ENCODE peak calls at places on chromosomes 12 and 14, in nine cellular contexts. One of them, this sample, is unnamed.

GRCh38 chr14:52327374-52328226 is 13.5 kb downstream of the PTGER2 start:
- DNase-seq in myocyte: no peak
- DNase-seq in stimulated activated CD4-positive, alpha-beta T cell treated with anti-CD3 and anti-CD28 coated beads, Interleukin-12 subunit alpha, Interleukin-12 subunit beta, amount 100 ng/mL, for 4 hours: no peak
- DNase-seq in GM03348: no peak
- DNase-seq in activated gamma-delta T cell treated with anti-CD3 and anti-CD28 coated beads, Interleukin-2, amount 50 U/mL, for 16 hours: no peak
- DNase-seq in NT2/D1: no peak
- DNase-seq in neural crest cell: no peak
- DNase-seq in GM13977: no peak
- DNase-seq in SW 1271: no peak
- DNase-seq in this sample: no peak

GRCh38 chr12:96201272-96202227 is 7.4 kb downstream of the ELK3 start:
- DNase-seq in myocyte: no peak
- DNase-seq in stimulated activated CD4-positive, alpha-beta T cell treated with anti-CD3 and anti-CD28 coated beads, Interleukin-12 subunit alpha, Interleukin-12 subunit beta, amount 100 ng/mL, for 4 hours: no peak
- DNase-seq in GM03348: no peak
- DNase-seq in activated gamma-delta T cell treated with anti-CD3 and anti-CD28 coated beads, Interleukin-2, amount 50 U/mL, for 16 hours: no peak
- DNase-seq in NT2/D1: no peak
- DNase-seq in neural crest cell: no peak
- DNase-seq in GM13977: no peak
- DNase-seq in SW 1271: no peak
- DNase-seq in this sample: no peak

GRCh38 chr12:12091977-12092663 is 21.4 kb downstream of the BCL2L14 start:
- DNase-seq in myocyte: no peak
- DNase-seq in stimulated activated CD4-positive, alpha-beta T cell treated with anti-CD3 and anti-CD28 coated beads, Interleukin-12 subunit alpha, Interleukin-12 subunit beta, amount 100 ng/mL, for 4 hours: no peak
- DNase-seq in GM03348: no peak
- DNase-seq in activated gamma-delta T cell treated with anti-CD3 and anti-CD28 coated beads, Interleukin-2, amount 50 U/mL, for 16 hours: no peak
- DNase-seq in NT2/D1: no peak
- DNase-seq in neural crest cell: no peak
- DNase-seq in GM13977: no peak
- DNase-seq in SW 1271: no peak
- DNase-seq in this sample: no peak

GRCh38 chr12:52049286-52049685 is 2.0 kb upstream of the NR4A1 start:
- DNase-seq in myocyte: no peak
- DNase-seq in stimulated activated CD4-positive, alpha-beta T cell treated with anti-CD3 and anti-CD28 coated beads, Interleukin-12 subunit alpha, Interleukin-12 subunit beta, amount 100 ng/mL, for 4 hours: no peak
- DNase-seq in GM03348: no peak
- DNase-seq in activated gamma-delta T cell treated with anti-CD3 and anti-CD28 coated beads, Interleukin-2, amount 50 U/mL, for 16 hours: no peak
- DNase-seq in NT2/D1: no peak
- DNase-seq in neural crest cell: no peak
- DNase-seq in GM13977: no peak
- DNase-seq in SW 1271: no peak
- DNase-seq in this sample: no peak

GRCh38 chr12:111390894-111391293 is 14.8 kb upstream of the SH2B3 start:
- DNase-seq in myocyte: no peak
- DNase-seq in stimulated activated CD4-positive, alpha-beta T cell treated with anti-CD3 and anti-CD28 coated beads, Interleukin-12 subunit alpha, Interleukin-12 subunit beta, amount 100 ng/mL, for 4 hours: no peak
- DNase-seq in GM03348: no peak
- DNase-seq in activated gamma-delta T cell treated with anti-CD3 and anti-CD28 coated beads, Interleukin-2, amount 50 U/mL, for 16 hours: no peak
- DNase-seq in NT2/D1: no peak
- DNase-seq in neural crest cell: no peak
- DNase-seq in GM13977: no peak
- DNase-seq in SW 1271: no peak
- DNase-seq in this sample: no peak

GRCh38 chr14:68968051-68968450 is 11.1 kb downstream of the ACTN1 start:
- DNase-seq in myocyte: no peak
- DNase-seq in stimulated activated CD4-positive, alpha-beta T cell treated with anti-CD3 and anti-CD28 coated beads, Interleukin-12 subunit alpha, Interleukin-12 subunit beta, amount 100 ng/mL, for 4 hours: peak
- DNase-seq in GM03348: no peak
- DNase-seq in activated gamma-delta T cell treated with anti-CD3 and anti-CD28 coated beads, Interleukin-2, amount 50 U/mL, for 16 hours: peak
- DNase-seq in NT2/D1: no peak
- DNase-seq in neural crest cell: no peak
- DNase-seq in GM13977: no peak
- DNase-seq in SW 1271: no peak
- DNase-seq in this sample: no peak

GRCh38 chr14:104390941-104391901 is 188.3 kb upstream of the C14orf180 start:
- DNase-seq in myocyte: no peak
- DNase-seq in stimulated activated CD4-positive, alpha-beta T cell treated with anti-CD3 and anti-CD28 coated beads, Interleukin-12 subunit alpha, Interleukin-12 subunit beta, amount 100 ng/mL, for 4 hours: no peak
- DNase-seq in GM03348: no peak
- DNase-seq in activated gamma-delta T cell treated with anti-CD3 and anti-CD28 coated beads, Interleukin-2, amount 50 U/mL, for 16 hours: no peak
- DNase-seq in NT2/D1: no peak
- DNase-seq in neural crest cell: no peak
- DNase-seq in GM13977: no peak
- DNase-seq in SW 1271: no peak
- DNase-seq in this sample: no peak

GRCh38 chr12:126747530-126748149 is 1519.3 kb upstream of the TMEM132C start:
- DNase-seq in myocyte: peak
- DNase-seq in stimulated activated CD4-positive, alpha-beta T cell treated with anti-CD3 and anti-CD28 coated beads, Interleukin-12 subunit alpha, Interleukin-12 subunit beta, amount 100 ng/mL, for 4 hours: peak
- DNase-seq in GM03348: peak
- DNase-seq in activated gamma-delta T cell treated with anti-CD3 and anti-CD28 coated beads, Interleukin-2, amount 50 U/mL, for 16 hours: peak
- DNase-seq in NT2/D1: peak
- DNase-seq in neural crest cell: peak
- DNase-seq in GM13977: peak
- DNase-seq in SW 1271: peak
- DNase-seq in this sample: no peak

GRCh38 chr12:560666-561065 is 100.9 kb downstream of the B4GALNT3 start:
- DNase-seq in myocyte: no peak
- DNase-seq in stimulated activated CD4-positive, alpha-beta T cell treated with anti-CD3 and anti-CD28 coated beads, Interleukin-12 subunit alpha, Interleukin-12 subunit beta, amount 100 ng/mL, for 4 hours: no peak
- DNase-seq in GM03348: no peak
- DNase-seq in activated gamma-delta T cell treated with anti-CD3 and anti-CD28 coated beads, Interleukin-2, amount 50 U/mL, for 16 hours: no peak
- DNase-seq in NT2/D1: no peak
- DNase-seq in neural crest cell: no peak
- DNase-seq in GM13977: no peak
- DNase-seq in SW 1271: no peak
- DNase-seq in this sample: no peak

GRCh38 chr14:61475316-61475715 is 153.9 kb downstream of the PRKCH start:
- DNase-seq in myocyte: peak
- DNase-seq in stimulated activated CD4-positive, alpha-beta T cell treated with anti-CD3 and anti-CD28 coated beads, Interleukin-12 subunit alpha, Interleukin-12 subunit beta, amount 100 ng/mL, for 4 hours: no peak
- DNase-seq in GM03348: peak
- DNase-seq in activated gamma-delta T cell treated with anti-CD3 and anti-CD28 coated beads, Interleukin-2, amount 50 U/mL, for 16 hours: no peak
- DNase-seq in NT2/D1: peak
- DNase-seq in neural crest cell: no peak
- DNase-seq in GM13977: peak
- DNase-seq in SW 1271: peak
- DNase-seq in this sample: no peak

GRCh38 chr14:54207075-54207474 is 189.7 kb upstream of the CDKN3 start:
- DNase-seq in myocyte: no peak
- DNase-seq in stimulated activated CD4-positive, alpha-beta T cell treated with anti-CD3 and anti-CD28 coated beads, Interleukin-12 subunit alpha, Interleukin-12 subunit beta, amount 100 ng/mL, for 4 hours: no peak
- DNase-seq in GM03348: no peak
- DNase-seq in activated gamma-delta T cell treated with anti-CD3 and anti-CD28 coated beads, Interleukin-2, amount 50 U/mL, for 16 hours: no peak
- DNase-seq in NT2/D1: no peak
- DNase-seq in neural crest cell: no peak
- DNase-seq in GM13977: no peak
- DNase-seq in SW 1271: no peak
- DNase-seq in this sample: no peak

GRCh38 chr12:45217846-45218245 is 2.0 kb downstream of the ANO6 start:
- DNase-seq in myocyte: no peak
- DNase-seq in stimulated activated CD4-positive, alpha-beta T cell treated with anti-CD3 and anti-CD28 coated beads, Interleukin-12 subunit alpha, Interleukin-12 subunit beta, amount 100 ng/mL, for 4 hours: no peak
- DNase-seq in GM03348: no peak
- DNase-seq in activated gamma-delta T cell treated with anti-CD3 and anti-CD28 coated beads, Interleukin-2, amount 50 U/mL, for 16 hours: no peak
- DNase-seq in NT2/D1: no peak
- DNase-seq in neural crest cell: no peak
- DNase-seq in GM13977: no peak
- DNase-seq in SW 1271: no peak
- DNase-seq in this sample: no peak

GRCh38 chr12:60920841-60921495 is 1325.1 kb downstream of the SLC16A7 start:
- DNase-seq in myocyte: peak
- DNase-seq in stimulated activated CD4-positive, alpha-beta T cell treated with anti-CD3 and anti-CD28 coated beads, Interleukin-12 subunit alpha, Interleukin-12 subunit beta, amount 100 ng/mL, for 4 hours: no peak
- DNase-seq in GM03348: no peak
- DNase-seq in activated gamma-delta T cell treated with anti-CD3 and anti-CD28 coated beads, Interleukin-2, amount 50 U/mL, for 16 hours: no peak
- DNase-seq in NT2/D1: no peak
- DNase-seq in neural crest cell: no peak
- DNase-seq in GM13977: no peak
- DNase-seq in SW 1271: no peak
- DNase-seq in this sample: no peak

GRCh38 chr14:34301107-34301734 is 160.8 kb downstream of the SPTSSA start:
- DNase-seq in myocyte: peak
- DNase-seq in stimulated activated CD4-positive, alpha-beta T cell treated with anti-CD3 and anti-CD28 coated beads, Interleukin-12 subunit alpha, Interleukin-12 subunit beta, amount 100 ng/mL, for 4 hours: no peak
- DNase-seq in GM03348: peak
- DNase-seq in activated gamma-delta T cell treated with anti-CD3 and anti-CD28 coated beads, Interleukin-2, amount 50 U/mL, for 16 hours: no peak
- DNase-seq in NT2/D1: peak
- DNase-seq in neural crest cell: peak
- DNase-seq in GM13977: peak
- DNase-seq in SW 1271: peak
- DNase-seq in this sample: peak

GRCh38 chr12:49347307-49348237 is 884 bp downstream of the DNAJC22 start:
- DNase-seq in myocyte: peak
- DNase-seq in stimulated activated CD4-positive, alpha-beta T cell treated with anti-CD3 and anti-CD28 coated beads, Interleukin-12 subunit alpha, Interleukin-12 subunit beta, amount 100 ng/mL, for 4 hours: peak
- DNase-seq in GM03348: peak
- DNase-seq in activated gamma-delta T cell treated with anti-CD3 and anti-CD28 coated beads, Interleukin-2, amount 50 U/mL, for 16 hours: peak
- DNase-seq in NT2/D1: no peak
- DNase-seq in neural crest cell: peak
- DNase-seq in GM13977: peak
- DNase-seq in SW 1271: peak
- DNase-seq in this sample: peak

GRCh38 chr12:126051611-126052107 is 986.4 kb downstream of the AACS start:
- DNase-seq in myocyte: peak
- DNase-seq in stimulated activated CD4-positive, alpha-beta T cell treated with anti-CD3 and anti-CD28 coated beads, Interleukin-12 subunit alpha, Interleukin-12 subunit beta, amount 100 ng/mL, for 4 hours: no peak
- DNase-seq in GM03348: no peak
- DNase-seq in activated gamma-delta T cell treated with anti-CD3 and anti-CD28 coated beads, Interleukin-2, amount 50 U/mL, for 16 hours: no peak
- DNase-seq in NT2/D1: no peak
- DNase-seq in neural crest cell: no peak
- DNase-seq in GM13977: no peak
- DNase-seq in SW 1271: peak
- DNase-seq in this sample: peak

GRCh38 chr12:98823012-98823411 is 177.9 kb downstream of the APAF1 start:
- DNase-seq in myocyte: peak
- DNase-seq in stimulated activated CD4-positive, alpha-beta T cell treated with anti-CD3 and anti-CD28 coated beads, Interleukin-12 subunit alpha, Interleukin-12 subunit beta, amount 100 ng/mL, for 4 hours: no peak
- DNase-seq in GM03348: no peak
- DNase-seq in activated gamma-delta T cell treated with anti-CD3 and anti-CD28 coated beads, Interleukin-2, amount 50 U/mL, for 16 hours: no peak
- DNase-seq in NT2/D1: no peak
- DNase-seq in neural crest cell: no peak
- DNase-seq in GM13977: no peak
- DNase-seq in SW 1271: no peak
- DNase-seq in this sample: no peak

GRCh38 chr14:100504372-100505078 is 82.7 kb downstream of the BEGAIN start:
- DNase-seq in myocyte: no peak
- DNase-seq in stimulated activated CD4-positive, alpha-beta T cell treated with anti-CD3 and anti-CD28 coated beads, Interleukin-12 subunit alpha, Interleukin-12 subunit beta, amount 100 ng/mL, for 4 hours: no peak
- DNase-seq in GM03348: no peak
- DNase-seq in activated gamma-delta T cell treated with anti-CD3 and anti-CD28 coated beads, Interleukin-2, amount 50 U/mL, for 16 hours: no peak
- DNase-seq in NT2/D1: peak
- DNase-seq in neural crest cell: no peak
- DNase-seq in GM13977: no peak
- DNase-seq in SW 1271: no peak
- DNase-seq in this sample: no peak

GRCh38 chr14:54207991-54208520 is 188.8 kb upstream of the CDKN3 start:
- DNase-seq in myocyte: no peak
- DNase-seq in stimulated activated CD4-positive, alpha-beta T cell treated with anti-CD3 and anti-CD28 coated beads, Interleukin-12 subunit alpha, Interleukin-12 subunit beta, amount 100 ng/mL, for 4 hours: no peak
- DNase-seq in GM03348: no peak
- DNase-seq in activated gamma-delta T cell treated with anti-CD3 and anti-CD28 coated beads, Interleukin-2, amount 50 U/mL, for 16 hours: no peak
- DNase-seq in NT2/D1: no peak
- DNase-seq in neural crest cell: no peak
- DNase-seq in GM13977: no peak
- DNase-seq in SW 1271: no peak
- DNase-seq in this sample: no peak

GRCh38 chr12:104896710-104897109 is 61.4 kb downstream of the SLC41A2 start:
- DNase-seq in myocyte: no peak
- DNase-seq in stimulated activated CD4-positive, alpha-beta T cell treated with anti-CD3 and anti-CD28 coated beads, Interleukin-12 subunit alpha, Interleukin-12 subunit beta, amount 100 ng/mL, for 4 hours: no peak
- DNase-seq in GM03348: no peak
- DNase-seq in activated gamma-delta T cell treated with anti-CD3 and anti-CD28 coated beads, Interleukin-2, amount 50 U/mL, for 16 hours: no peak
- DNase-seq in NT2/D1: no peak
- DNase-seq in neural crest cell: no peak
- DNase-seq in GM13977: no peak
- DNase-seq in SW 1271: no peak
- DNase-seq in this sample: no peak

GRCh38 chr14:51386983-51387730 is 147.1 kb downstream of the TMX1 start:
- DNase-seq in myocyte: no peak
- DNase-seq in stimulated activated CD4-positive, alpha-beta T cell treated with anti-CD3 and anti-CD28 coated beads, Interleukin-12 subunit alpha, Interleukin-12 subunit beta, amount 100 ng/mL, for 4 hours: no peak
- DNase-seq in GM03348: peak
- DNase-seq in activated gamma-delta T cell treated with anti-CD3 and anti-CD28 coated beads, Interleukin-2, amount 50 U/mL, for 16 hours: no peak
- DNase-seq in NT2/D1: no peak
- DNase-seq in neural crest cell: no peak
- DNase-seq in GM13977: no peak
- DNase-seq in SW 1271: no peak
- DNase-seq in this sample: no peak

GRCh38 chr12:70920251-70920851 is at the start of gene PTPRR:
- DNase-seq in myocyte: peak
- DNase-seq in stimulated activated CD4-positive, alpha-beta T cell treated with anti-CD3 and anti-CD28 coated beads, Interleukin-12 subunit alpha, Interleukin-12 subunit beta, amount 100 ng/mL, for 4 hours: no peak
- DNase-seq in GM03348: no peak
- DNase-seq in activated gamma-delta T cell treated with anti-CD3 and anti-CD28 coated beads, Interleukin-2, amount 50 U/mL, for 16 hours: no peak
- DNase-seq in NT2/D1: peak
- DNase-seq in neural crest cell: peak
- DNase-seq in GM13977: no peak
- DNase-seq in SW 1271: no peak
- DNase-seq in this sample: no peak

GRCh38 chr12:43728117-43728516 is 30.5 kb downstream of the PUS7L start:
- DNase-seq in myocyte: peak
- DNase-seq in stimulated activated CD4-positive, alpha-beta T cell treated with anti-CD3 and anti-CD28 coated beads, Interleukin-12 subunit alpha, Interleukin-12 subunit beta, amount 100 ng/mL, for 4 hours: no peak
- DNase-seq in GM03348: peak
- DNase-seq in activated gamma-delta T cell treated with anti-CD3 and anti-CD28 coated beads, Interleukin-2, amount 50 U/mL, for 16 hours: no peak
- DNase-seq in NT2/D1: no peak
- DNase-seq in neural crest cell: no peak
- DNase-seq in GM13977: no peak
- DNase-seq in SW 1271: peak
- DNase-seq in this sample: no peak

GRCh38 chr12:14443531-14443930 is 78.0 kb downstream of the ATF7IP start:
- DNase-seq in myocyte: peak
- DNase-seq in stimulated activated CD4-positive, alpha-beta T cell treated with anti-CD3 and anti-CD28 coated beads, Interleukin-12 subunit alpha, Interleukin-12 subunit beta, amount 100 ng/mL, for 4 hours: no peak
- DNase-seq in GM03348: peak
- DNase-seq in activated gamma-delta T cell treated with anti-CD3 and anti-CD28 coated beads, Interleukin-2, amount 50 U/mL, for 16 hours: no peak
- DNase-seq in NT2/D1: no peak
- DNase-seq in neural crest cell: no peak
- DNase-seq in GM13977: no peak
- DNase-seq in SW 1271: no peak
- DNase-seq in this sample: no peak

GRCh38 chr12:57489157-57489641 is 1.3 kb downstream of the MARS1 start:
- DNase-seq in myocyte: no peak
- DNase-seq in stimulated activated CD4-positive, alpha-beta T cell treated with anti-CD3 and anti-CD28 coated beads, Interleukin-12 subunit alpha, Interleukin-12 subunit beta, amount 100 ng/mL, for 4 hours: no peak
- DNase-seq in GM03348: no peak
- DNase-seq in activated gamma-delta T cell treated with anti-CD3 and anti-CD28 coated beads, Interleukin-2, amount 50 U/mL, for 16 hours: no peak
- DNase-seq in NT2/D1: no peak
- DNase-seq in neural crest cell: no peak
- DNase-seq in GM13977: no peak
- DNase-seq in SW 1271: no peak
- DNase-seq in this sample: no peak

GRCh38 chr14:92880851-92881250 is 42.1 kb upstream of the CHGA start:
- DNase-seq in myocyte: peak
- DNase-seq in stimulated activated CD4-positive, alpha-beta T cell treated with anti-CD3 and anti-CD28 coated beads, Interleukin-12 subunit alpha, Interleukin-12 subunit beta, amount 100 ng/mL, for 4 hours: no peak
- DNase-seq in GM03348: peak
- DNase-seq in activated gamma-delta T cell treated with anti-CD3 and anti-CD28 coated beads, Interleukin-2, amount 50 U/mL, for 16 hours: no peak
- DNase-seq in NT2/D1: no peak
- DNase-seq in neural crest cell: no peak
- DNase-seq in GM13977: no peak
- DNase-seq in SW 1271: no peak
- DNase-seq in this sample: no peak

GRCh38 chr12:48750215-48750614 is 33.7 kb upstream of the CCNT1 start:
- DNase-seq in myocyte: no peak
- DNase-seq in stimulated activated CD4-positive, alpha-beta T cell treated with anti-CD3 and anti-CD28 coated beads, Interleukin-12 subunit alpha, Interleukin-12 subunit beta, amount 100 ng/mL, for 4 hours: no peak
- DNase-seq in GM03348: no peak
- DNase-seq in activated gamma-delta T cell treated with anti-CD3 and anti-CD28 coated beads, Interleukin-2, amount 50 U/mL, for 16 hours: no peak
- DNase-seq in NT2/D1: no peak
- DNase-seq in neural crest cell: no peak
- DNase-seq in GM13977: no peak
- DNase-seq in SW 1271: no peak
- DNase-seq in this sample: no peak

GRCh38 chr14:61568572-61569011 is 126.7 kb upstream of the HIF1A start:
- DNase-seq in myocyte: peak
- DNase-seq in stimulated activated CD4-positive, alpha-beta T cell treated with anti-CD3 and anti-CD28 coated beads, Interleukin-12 subunit alpha, Interleukin-12 subunit beta, amount 100 ng/mL, for 4 hours: peak
- DNase-seq in GM03348: no peak
- DNase-seq in activated gamma-delta T cell treated with anti-CD3 and anti-CD28 coated beads, Interleukin-2, amount 50 U/mL, for 16 hours: peak
- DNase-seq in NT2/D1: no peak
- DNase-seq in neural crest cell: no peak
- DNase-seq in GM13977: peak
- DNase-seq in SW 1271: no peak
- DNase-seq in this sample: no peak

GRCh38 chr12:54431911-54432814 is 13.1 kb upstream of the ITGA5 start:
- DNase-seq in myocyte: peak
- DNase-seq in stimulated activated CD4-positive, alpha-beta T cell treated with anti-CD3 and anti-CD28 coated beads, Interleukin-12 subunit alpha, Interleukin-12 subunit beta, amount 100 ng/mL, for 4 hours: no peak
- DNase-seq in GM03348: peak
- DNase-seq in activated gamma-delta T cell treated with anti-CD3 and anti-CD28 coated beads, Interleukin-2, amount 50 U/mL, for 16 hours: no peak
- DNase-seq in NT2/D1: no peak
- DNase-seq in neural crest cell: no peak
- DNase-seq in GM13977: no peak
- DNase-seq in SW 1271: no peak
- DNase-seq in this sample: no peak

GRCh38 chr12:130336723-130337475 is 788 bp upstream of the PIWIL1 start:
- DNase-seq in myocyte: no peak
- DNase-seq in stimulated activated CD4-positive, alpha-beta T cell treated with anti-CD3 and anti-CD28 coated beads, Interleukin-12 subunit alpha, Interleukin-12 subunit beta, amount 100 ng/mL, for 4 hours: no peak
- DNase-seq in GM03348: no peak
- DNase-seq in activated gamma-delta T cell treated with anti-CD3 and anti-CD28 coated beads, Interleukin-2, amount 50 U/mL, for 16 hours: no peak
- DNase-seq in NT2/D1: no peak
- DNase-seq in neural crest cell: no peak
- DNase-seq in GM13977: no peak
- DNase-seq in SW 1271: no peak
- DNase-seq in this sample: no peak

GRCh38 chr14:37599527-37600368 is 4.3 kb downstream of the TTC6 start:
- DNase-seq in myocyte: no peak
- DNase-seq in stimulated activated CD4-positive, alpha-beta T cell treated with anti-CD3 and anti-CD28 coated beads, Interleukin-12 subunit alpha, Interleukin-12 subunit beta, amount 100 ng/mL, for 4 hours: no peak
- DNase-seq in GM03348: no peak
- DNase-seq in activated gamma-delta T cell treated with anti-CD3 and anti-CD28 coated beads, Interleukin-2, amount 50 U/mL, for 16 hours: no peak
- DNase-seq in NT2/D1: no peak
- DNase-seq in neural crest cell: no peak
- DNase-seq in GM13977: no peak
- DNase-seq in SW 1271: no peak
- DNase-seq in this sample: no peak